ENCODE peak calls at places on chromosome 7, in five cellular contexts. H is fibroblast of lung; X is COLO829; C is activated CD4-positive, alpha-beta T cell treated with anti-CD3 and anti-CD28 coated beads, Interleukin-2, amount 50 U/mL, for 24 hours; U is hypothalamus. G is an unnamed sample.

GRCh38 chr7:127153315-127153714 is 99.4 kb downstream of the GRM8 start:
- DNase-seq in C (no peak), X (no peak), H (no peak), U (no peak), G (no peak)

GRCh38 chr7:131235489-131236317 is 92.0 kb upstream of the MKLN1 start:
- DNase-seq in U (no peak), X (peak), C (peak), H (peak), G (peak)

GRCh38 chr7:127437772-127438330 is 45.3 kb upstream of the ZNF800 start:
- DNase-seq in X (no peak), C (no peak), U (no peak), H (peak), G (no peak)

GRCh38 chr7:22563115-22563514 is 63.1 kb upstream of the STEAP1B start:
- DNase-seq in H (no peak), U (no peak), C (no peak), X (no peak), G (no peak)

GRCh38 chr7:29156798-29157461 is 10.6 kb upstream of the CPVL start:
- DNase-seq in X (no peak), U (no peak), H (no peak), C (no peak), G (no peak)

GRCh38 chr7:68676789-68677535 is 921.3 kb upstream of the AUTS2 start:
- DNase-seq in U (peak), H (no peak), X (no peak), C (no peak), G (no peak)

GRCh38 chr7:154789404-154789803 is 213.5 kb downstream of the PAXIP1 start:
- DNase-seq in U (peak), H (no peak), C (no peak), X (no peak), G (no peak)

GRCh38 chr7:157477550-157478212 is 140.9 kb downstream of the DNAJB6 start:
- DNase-seq in C (no peak), U (no peak), H (no peak), X (no peak), G (no peak)

GRCh38 chr7:73758581-73759138 is 11.4 kb downstream of the CLDN3 start:
- DNase-seq in C (no peak), X (no peak), H (no peak), U (no peak), G (no peak)

GRCh38 chr7:114243019-114243507 is 171.6 kb upstream of the FOXP2 start:
- DNase-seq in C (no peak), X (no peak), U (no peak), H (peak), G (no peak)

GRCh38 chr7:156984209-156984891 is 26.1 kb downstream of the MNX1 start:
- DNase-seq in H (peak), X (no peak), C (no peak), U (no peak), G (no peak)

GRCh38 chr7:18471476-18472160 is 23.9 kb upstream of the HDAC9 start:
- DNase-seq in H (no peak), U (no peak), X (no peak), C (no peak), G (no peak)

GRCh38 chr7:106345421-106346166 is 60.8 kb upstream of the NAMPT start:
- DNase-seq in C (no peak), X (no peak), H (peak), U (no peak), G (no peak)

GRCh38 chr7:25062380-25062779 is 62.7 kb downstream of the CYCS start:
- DNase-seq in H (no peak), U (no peak), C (no peak), X (no peak), G (no peak)

GRCh38 chr7:66255533-66256100 is 50.5 kb downstream of the TPST1 start:
- DNase-seq in C (no peak), X (no peak), U (no peak), H (peak), G (no peak)

GRCh38 chr7:13278020-13278419 is 590.6 kb downstream of the ARL4A start:
- DNase-seq in X (no peak), H (no peak), U (no peak), C (no peak), G (no peak)

GRCh38 chr7:48299580-48300169 is 128.4 kb downstream of the ABCA13 start:
- DNase-seq in C (no peak), U (peak), H (peak), X (peak), G (no peak)

GRCh38 chr7:70093496-70093895 is 495.2 kb downstream of the AUTS2 start:
- DNase-seq in H (peak), C (no peak), X (no peak), U (no peak), G (no peak)

GRCh38 chr7:1076184-1077072 is 11.5 kb upstream of the GPER1 start:
- DNase-seq in X (no peak), C (no peak), H (no peak), U (no peak), G (no peak)

GRCh38 chr7:135716677-135717238 is 11.2 kb downstream of the SLC13A4 start:
- DNase-seq in H (peak), U (no peak), X (peak), C (no peak), G (no peak)

GRCh38 chr7:135755351-135755753 is 6.7 kb upstream of the FAM180A start:
- DNase-seq in X (no peak), U (no peak), H (no peak), C (no peak), G (no peak)

GRCh38 chr7:157307534-157307838 is 29.3 kb upstream of the DNAJB6 start:
- DNase-seq in H (no peak), U (no peak), C (no peak), X (no peak), G (no peak)

GRCh38 chr7:26699761-26700160 is 164.6 kb downstream of the SKAP2 start:
- DNase-seq in H (no peak), U (no peak), X (no peak), C (no peak), G (no peak)

GRCh38 chr7:101995121-101995520 is 177.7 kb downstream of the CUX1 start:
- DNase-seq in C (no peak), X (no peak), H (no peak), U (no peak), G (no peak)

GRCh38 chr7:78139335-78139734 is 340.8 kb downstream of the PHTF2 start:
- DNase-seq in U (no peak), X (peak), C (no peak), H (peak), G (no peak)

GRCh38 chr7:107506683-107507339 is 37.0 kb downstream of the GPR22 start:
- DNase-seq in X (no peak), H (no peak), U (no peak), C (no peak), G (no peak)

GRCh38 chr7:47635091-47636090 is 53.5 kb upstream of the TNS3 start:
- DNase-seq in X (no peak), C (no peak), U (no peak), H (peak), G (no peak)

GRCh38 chr7:48390381-48391327 is 219.4 kb downstream of the ABCA13 start:
- DNase-seq in C (no peak), H (no peak), U (no peak), X (no peak), G (no peak)

G was measured in activated CD8-positive, alpha-beta memory T cell treated with anti-CD3 and anti-CD28 coated beads for 48 hours.